ENCODE peak calls at places on chromosomes 2 and 18, in four cellular contexts. One of them, this sample, is unnamed.

GRCh38 chr2:100142393-100142792 is at the start of gene AFF3:
- DNase-seq in CD4-positive, alpha-beta T cell: no peak
- DNase-seq in IMR-90: no peak
- DNase-seq in iPS DF 6.9: no peak
- DNase-seq in this sample: no peak

GRCh38 chr2:219486424-219486959 is 12.2 kb upstream of the GMPPA start:
- DNase-seq in iPS DF 6.9: no peak
- DNase-seq in CD4-positive, alpha-beta T cell: no peak
- DNase-seq in IMR-90: no peak
- DNase-seq in this sample: no peak

GRCh38 chr2:158753561-158754302 is 41.4 kb upstream of the DAPL1 start:
- DNase-seq in CD4-positive, alpha-beta T cell: no peak
- DNase-seq in IMR-90: peak; percentile 68
- DNase-seq in iPS DF 6.9: peak; percentile 66
- DNase-seq in this sample: peak; percentile 43

GRCh38 chr2:62897187-62897827 is 153.3 kb upstream of the OTX1 start:
- DNase-seq in CD4-positive, alpha-beta T cell: no peak
- DNase-seq in iPS DF 6.9: no peak
- DNase-seq in IMR-90: peak; percentile 7
- DNase-seq in this sample: no peak

GRCh38 chr18:27198036-27198435 is 12.9 kb upstream of the CHST9 start:
- DNase-seq in CD4-positive, alpha-beta T cell: no peak
- DNase-seq in IMR-90: no peak
- DNase-seq in iPS DF 6.9: no peak
- DNase-seq in this sample: no peak

GRCh38 chr2:84904717-84905174 is 710 bp upstream of the TMSB10 start:
- DNase-seq in IMR-90: peak; percentile 55
- DNase-seq in iPS DF 6.9: no peak
- DNase-seq in CD4-positive, alpha-beta T cell: no peak
- DNase-seq in this sample: peak; percentile 83

GRCh38 chr2:85998071-85998991 is 107.4 kb downstream of the POLR1A start:
- DNase-seq in CD4-positive, alpha-beta T cell: no peak
- DNase-seq in IMR-90: peak; percentile 56
- DNase-seq in iPS DF 6.9: no peak
- DNase-seq in this sample: peak; percentile 65

GRCh38 chr2:974054-974453 is 23.4 kb downstream of the SNTG2 start:
- DNase-seq in iPS DF 6.9: no peak
- DNase-seq in IMR-90: no peak
- DNase-seq in CD4-positive, alpha-beta T cell: no peak
- DNase-seq in this sample: no peak

GRCh38 chr18:75410611-75411010 is 16.9 kb downstream of the SMIM21 start:
- DNase-seq in CD4-positive, alpha-beta T cell: no peak
- DNase-seq in IMR-90: no peak
- DNase-seq in iPS DF 6.9: no peak
- DNase-seq in this sample: no peak

GRCh38 chr18:68826111-68826510 is 28.2 kb downstream of the CCDC102B start:
- DNase-seq in iPS DF 6.9: no peak
- DNase-seq in IMR-90: no peak
- DNase-seq in CD4-positive, alpha-beta T cell: no peak
- DNase-seq in this sample: no peak

GRCh38 chr18:79871026-79871390 is 73.3 kb downstream of the KCNG2 start:
- DNase-seq in iPS DF 6.9: no peak
- DNase-seq in IMR-90: no peak
- DNase-seq in CD4-positive, alpha-beta T cell: no peak
- DNase-seq in this sample: peak; percentile 25

GRCh38 chr2:30631051-30631671 is 176.1 kb downstream of the CAPN13 start:
- DNase-seq in CD4-positive, alpha-beta T cell: no peak
- DNase-seq in IMR-90: peak; percentile 13
- DNase-seq in iPS DF 6.9: no peak
- DNase-seq in this sample: no peak

GRCh38 chr2:178859760-178860159 is 52.5 kb upstream of the TTN start:
- DNase-seq in IMR-90: no peak
- DNase-seq in iPS DF 6.9: no peak
- DNase-seq in CD4-positive, alpha-beta T cell: no peak
- DNase-seq in this sample: no peak

GRCh38 chr2:130798472-130799221 is 38.1 kb upstream of the ARHGEF4 start:
- DNase-seq in iPS DF 6.9: no peak
- DNase-seq in CD4-positive, alpha-beta T cell: no peak
- DNase-seq in IMR-90: no peak
- DNase-seq in this sample: peak; percentile 50

GRCh38 chr2:202376460-202377307 is 557 bp downstream of the BMPR2 start:
- DNase-seq in iPS DF 6.9: no peak
- DNase-seq in CD4-positive, alpha-beta T cell: peak; percentile 19
- DNase-seq in IMR-90: peak; percentile 41
- DNase-seq in this sample: peak; percentile 58

GRCh38 chr2:79138385-79138784 is 18.1 kb downstream of the REG1A start:
- DNase-seq in IMR-90: no peak
- DNase-seq in CD4-positive, alpha-beta T cell: no peak
- DNase-seq in iPS DF 6.9: no peak
- DNase-seq in this sample: no peak

GRCh38 chr2:181239400-181239799 is 217.8 kb upstream of the ITGA4 start:
- DNase-seq in iPS DF 6.9: no peak
- DNase-seq in IMR-90: no peak
- DNase-seq in CD4-positive, alpha-beta T cell: no peak
- DNase-seq in this sample: no peak

GRCh38 chr2:123073956-123074355 is 951.1 kb upstream of the CNTNAP5 start:
- DNase-seq in IMR-90: no peak
- DNase-seq in CD4-positive, alpha-beta T cell: no peak
- DNase-seq in iPS DF 6.9: no peak
- DNase-seq in this sample: no peak

GRCh38 chr18:48781990-48782368 is 168.8 kb downstream of the SMAD7 start:
- DNase-seq in CD4-positive, alpha-beta T cell: no peak
- DNase-seq in iPS DF 6.9: no peak
- DNase-seq in IMR-90: no peak
- DNase-seq in this sample: peak; percentile 37

GRCh38 chr18:47737198-47737830 is 193.1 kb downstream of the SMAD2 start:
- DNase-seq in CD4-positive, alpha-beta T cell: no peak
- DNase-seq in iPS DF 6.9: no peak
- DNase-seq in IMR-90: no peak
- DNase-seq in this sample: no peak

GRCh38 chr2:237256845-237257244 is 157.1 kb downstream of the COL6A3 start:
- DNase-seq in iPS DF 6.9: no peak
- DNase-seq in IMR-90: peak; percentile 86
- DNase-seq in CD4-positive, alpha-beta T cell: no peak
- DNase-seq in this sample: peak; percentile 64

GRCh38 chr2:141728886-141729285 is 401.9 kb downstream of the LRP1B start:
- DNase-seq in CD4-positive, alpha-beta T cell: no peak
- DNase-seq in iPS DF 6.9: no peak
- DNase-seq in IMR-90: no peak
- DNase-seq in this sample: no peak

GRCh38 chr2:119252186-119253113 is 28.8 kb downstream of the STEAP3 start:
- DNase-seq in IMR-90: peak; percentile 97
- DNase-seq in iPS DF 6.9: no peak
- DNase-seq in CD4-positive, alpha-beta T cell: no peak
- DNase-seq in this sample: no peak

GRCh38 chr18:44839239-44839666 is 158.6 kb downstream of the SETBP1 start:
- DNase-seq in IMR-90: peak; percentile 43
- DNase-seq in iPS DF 6.9: no peak
- DNase-seq in CD4-positive, alpha-beta T cell: peak; percentile 9
- DNase-seq in this sample: peak; percentile 76

GRCh38 chr2:190707726-190708125 is 58.8 kb downstream of the NAB1 start:
- DNase-seq in iPS DF 6.9: no peak
- DNase-seq in CD4-positive, alpha-beta T cell: no peak
- DNase-seq in IMR-90: no peak
- DNase-seq in this sample: no peak